ENCODE peak calls at places on chromosomes 11 and 22, in ten cellular contexts. One of them, this sample, is unnamed.

GRCh38 chr11:43830928-43831440 is 49.6 kb upstream of the ALKBH3 start:
- DNase-seq in T-helper 22 cell: no peak
- DNase-seq in cardiac fibroblast: peak; percentile 94
- DNase-seq in thoracic aorta: peak; percentile 57
- DNase-seq in NCI-H1105 treated with DMSO at 0.1 percent for 48 hours: no peak
- DNase-seq in COR-L47: no peak
- DNase-seq in stimulated activated CD4-positive, alpha-beta T cell treated with anti-CD3 and anti-CD28 coated beads, TNF-alpha, amount 100 ng/mL, for 48 hours: peak; percentile 54
- DNase-seq in posterior vena cava: no peak
- DNase-seq in AG08395: peak; percentile 96
- DNase-seq in H9: no peak
- DNase-seq in this sample: peak; percentile 2

GRCh38 chr11:116578971-116579687 is 193.7 kb downstream of the BUD13 start:
- DNase-seq in T-helper 22 cell: no peak
- DNase-seq in cardiac fibroblast: no peak
- DNase-seq in thoracic aorta: no peak
- DNase-seq in NCI-H1105 treated with DMSO at 0.1 percent for 48 hours: no peak
- DNase-seq in COR-L47: peak; percentile 16
- DNase-seq in stimulated activated CD4-positive, alpha-beta T cell treated with anti-CD3 and anti-CD28 coated beads, TNF-alpha, amount 100 ng/mL, for 48 hours: no peak
- DNase-seq in posterior vena cava: no peak
- DNase-seq in AG08395: no peak
- DNase-seq in H9: peak; percentile 71
- DNase-seq in this sample: no peak

GRCh38 chr11:76610371-76610770 is 60.2 kb downstream of the LRRC32 start:
- DNase-seq in T-helper 22 cell: no peak
- DNase-seq in cardiac fibroblast: no peak
- DNase-seq in thoracic aorta: no peak
- DNase-seq in NCI-H1105 treated with DMSO at 0.1 percent for 48 hours: no peak
- DNase-seq in COR-L47: no peak
- DNase-seq in stimulated activated CD4-positive, alpha-beta T cell treated with anti-CD3 and anti-CD28 coated beads, TNF-alpha, amount 100 ng/mL, for 48 hours: no peak
- DNase-seq in posterior vena cava: no peak
- DNase-seq in AG08395: no peak
- DNase-seq in H9: no peak
- DNase-seq in this sample: no peak

GRCh38 chr11:65796726-65797601 is 10.1 kb downstream of the OVOL1 start:
- DNase-seq in T-helper 22 cell: no peak
- DNase-seq in cardiac fibroblast: no peak
- DNase-seq in thoracic aorta: no peak
- DNase-seq in NCI-H1105 treated with DMSO at 0.1 percent for 48 hours: no peak
- DNase-seq in COR-L47: no peak
- DNase-seq in stimulated activated CD4-positive, alpha-beta T cell treated with anti-CD3 and anti-CD28 coated beads, TNF-alpha, amount 100 ng/mL, for 48 hours: no peak
- DNase-seq in posterior vena cava: no peak
- DNase-seq in AG08395: no peak
- DNase-seq in H9: no peak
- DNase-seq in this sample: no peak

GRCh38 chr11:66112640-66113098 is 42.6 kb downstream of the PACS1 start:
- DNase-seq in T-helper 22 cell: no peak
- DNase-seq in cardiac fibroblast: peak; percentile 84
- DNase-seq in thoracic aorta: no peak
- DNase-seq in NCI-H1105 treated with DMSO at 0.1 percent for 48 hours: no peak
- DNase-seq in COR-L47: no peak
- DNase-seq in stimulated activated CD4-positive, alpha-beta T cell treated with anti-CD3 and anti-CD28 coated beads, TNF-alpha, amount 100 ng/mL, for 48 hours: no peak
- DNase-seq in posterior vena cava: no peak
- DNase-seq in AG08395: peak; percentile 66
- DNase-seq in H9: no peak
- DNase-seq in this sample: no peak

GRCh38 chr22:48960981-48961655 is 866.6 kb downstream of the BRD1 start:
- DNase-seq in T-helper 22 cell: no peak
- DNase-seq in cardiac fibroblast: no peak
- DNase-seq in thoracic aorta: no peak
- DNase-seq in NCI-H1105 treated with DMSO at 0.1 percent for 48 hours: no peak
- DNase-seq in COR-L47: no peak
- DNase-seq in stimulated activated CD4-positive, alpha-beta T cell treated with anti-CD3 and anti-CD28 coated beads, TNF-alpha, amount 100 ng/mL, for 48 hours: no peak
- DNase-seq in posterior vena cava: peak; percentile 22
- DNase-seq in AG08395: no peak
- DNase-seq in H9: peak; percentile 26
- DNase-seq in this sample: no peak

GRCh38 chr11:17991799-17992433 is 20.9 kb downstream of the SERGEF start:
- DNase-seq in T-helper 22 cell: peak; percentile 9
- DNase-seq in cardiac fibroblast: peak; percentile 76
- DNase-seq in thoracic aorta: no peak
- DNase-seq in NCI-H1105 treated with DMSO at 0.1 percent for 48 hours: peak; percentile 64
- DNase-seq in COR-L47: peak; percentile 48
- DNase-seq in stimulated activated CD4-positive, alpha-beta T cell treated with anti-CD3 and anti-CD28 coated beads, TNF-alpha, amount 100 ng/mL, for 48 hours: no peak
- DNase-seq in posterior vena cava: no peak
- DNase-seq in AG08395: peak; percentile 69
- DNase-seq in H9: no peak
- DNase-seq in this sample: peak; percentile 57

GRCh38 chr11:69396948-69397307 is 84.5 kb upstream of the LINC01488 start:
- DNase-seq in T-helper 22 cell: no peak
- DNase-seq in cardiac fibroblast: no peak
- DNase-seq in thoracic aorta: no peak
- DNase-seq in NCI-H1105 treated with DMSO at 0.1 percent for 48 hours: no peak
- DNase-seq in COR-L47: no peak
- DNase-seq in stimulated activated CD4-positive, alpha-beta T cell treated with anti-CD3 and anti-CD28 coated beads, TNF-alpha, amount 100 ng/mL, for 48 hours: no peak
- DNase-seq in posterior vena cava: peak; percentile 51
- DNase-seq in AG08395: no peak
- DNase-seq in H9: no peak
- DNase-seq in this sample: no peak

GRCh38 chr11:117230981-117231636 is 764 bp downstream of the PCSK7 start:
- DNase-seq in T-helper 22 cell: no peak
- DNase-seq in cardiac fibroblast: no peak
- DNase-seq in thoracic aorta: no peak
- DNase-seq in NCI-H1105 treated with DMSO at 0.1 percent for 48 hours: no peak
- DNase-seq in COR-L47: no peak
- DNase-seq in stimulated activated CD4-positive, alpha-beta T cell treated with anti-CD3 and anti-CD28 coated beads, TNF-alpha, amount 100 ng/mL, for 48 hours: no peak
- DNase-seq in posterior vena cava: no peak
- DNase-seq in AG08395: no peak
- DNase-seq in H9: no peak
- DNase-seq in this sample: peak; percentile 74

GRCh38 chr11:71498091-71498490 is 29.0 kb upstream of the KRTAP5-7 start:
- DNase-seq in T-helper 22 cell: no peak
- DNase-seq in cardiac fibroblast: no peak
- DNase-seq in thoracic aorta: no peak
- DNase-seq in NCI-H1105 treated with DMSO at 0.1 percent for 48 hours: no peak
- DNase-seq in COR-L47: no peak
- DNase-seq in stimulated activated CD4-positive, alpha-beta T cell treated with anti-CD3 and anti-CD28 coated beads, TNF-alpha, amount 100 ng/mL, for 48 hours: no peak
- DNase-seq in posterior vena cava: peak; percentile 55
- DNase-seq in AG08395: no peak
- DNase-seq in H9: no peak
- DNase-seq in this sample: no peak

GRCh38 chr22:41681616-41682015 is 7.1 kb downstream of the SNU13 start:
- DNase-seq in T-helper 22 cell: no peak
- DNase-seq in cardiac fibroblast: no peak
- DNase-seq in thoracic aorta: no peak
- DNase-seq in NCI-H1105 treated with DMSO at 0.1 percent for 48 hours: peak; percentile 43
- DNase-seq in COR-L47: no peak
- DNase-seq in stimulated activated CD4-positive, alpha-beta T cell treated with anti-CD3 and anti-CD28 coated beads, TNF-alpha, amount 100 ng/mL, for 48 hours: no peak
- DNase-seq in posterior vena cava: peak; percentile 56
- DNase-seq in AG08395: no peak
- DNase-seq in H9: no peak
- DNase-seq in this sample: peak; percentile 18

GRCh38 chr11:31160504-31161422 is 208.8 kb downstream of the DCDC1 start:
- DNase-seq in T-helper 22 cell: no peak
- DNase-seq in cardiac fibroblast: no peak
- DNase-seq in thoracic aorta: no peak
- DNase-seq in NCI-H1105 treated with DMSO at 0.1 percent for 48 hours: peak; percentile 58
- DNase-seq in COR-L47: peak; percentile 88
- DNase-seq in stimulated activated CD4-positive, alpha-beta T cell treated with anti-CD3 and anti-CD28 coated beads, TNF-alpha, amount 100 ng/mL, for 48 hours: no peak
- DNase-seq in posterior vena cava: no peak
- DNase-seq in AG08395: no peak
- DNase-seq in H9: no peak
- DNase-seq in this sample: no peak

GRCh38 chr11:65650547-65651338 is 12.0 kb downstream of the RELA start:
- DNase-seq in T-helper 22 cell: no peak
- DNase-seq in cardiac fibroblast: no peak
- DNase-seq in thoracic aorta: no peak
- DNase-seq in NCI-H1105 treated with DMSO at 0.1 percent for 48 hours: no peak
- DNase-seq in COR-L47: no peak
- DNase-seq in stimulated activated CD4-positive, alpha-beta T cell treated with anti-CD3 and anti-CD28 coated beads, TNF-alpha, amount 100 ng/mL, for 48 hours: no peak
- DNase-seq in posterior vena cava: peak; percentile 79
- DNase-seq in AG08395: no peak
- DNase-seq in H9: peak; percentile 58
- DNase-seq in this sample: no peak

GRCh38 chr11:86592659-86593451 is 79.6 kb downstream of the ME3 start:
- DNase-seq in T-helper 22 cell: peak; percentile 15
- DNase-seq in cardiac fibroblast: peak; percentile 84
- DNase-seq in thoracic aorta: peak; percentile 53
- DNase-seq in NCI-H1105 treated with DMSO at 0.1 percent for 48 hours: peak; percentile 83
- DNase-seq in COR-L47: peak; percentile 81
- DNase-seq in stimulated activated CD4-positive, alpha-beta T cell treated with anti-CD3 and anti-CD28 coated beads, TNF-alpha, amount 100 ng/mL, for 48 hours: peak; percentile 87
- DNase-seq in posterior vena cava: peak; percentile 86
- DNase-seq in AG08395: peak; percentile 66
- DNase-seq in H9: no peak
- DNase-seq in this sample: peak; percentile 97

GRCh38 chr22:29683536-29683935 is 36.3 kb upstream of the CABP7 start:
- DNase-seq in T-helper 22 cell: no peak
- DNase-seq in cardiac fibroblast: no peak
- DNase-seq in thoracic aorta: no peak
- DNase-seq in NCI-H1105 treated with DMSO at 0.1 percent for 48 hours: no peak
- DNase-seq in COR-L47: no peak
- DNase-seq in stimulated activated CD4-positive, alpha-beta T cell treated with anti-CD3 and anti-CD28 coated beads, TNF-alpha, amount 100 ng/mL, for 48 hours: no peak
- DNase-seq in posterior vena cava: no peak
- DNase-seq in AG08395: no peak
- DNase-seq in H9: no peak
- DNase-seq in this sample: no peak